ENCODE peak calls at places on chromosome 15, in eight cellular contexts. One of them, this sample, is unnamed.

GRCh38 chr15:92413511-92413910 is 19.8 kb downstream of the ST8SIA2 start:
- DNase-seq in astrocyte: no peak
- DNase-seq in stimulated activated effector memory CD8-positive, alpha-beta T cell treated with anti-CD3 and anti-CD28 coated beads, Interleukin-12 subunit alpha, Interleukin-12 subunit beta, amount 100 ng/mL, for 72 hours: no peak
- DNase-seq in HFFc6: no peak
- DNase-seq in M059J: no peak
- DNase-seq in RWPE1: no peak
- DNase-seq in Daoy: no peak
- DNase-seq in mesenchymal stem cell: no peak
- DNase-seq in this sample: no peak

GRCh38 chr15:73074241-73074640 is 22.0 kb downstream of the NEO1 start:
- DNase-seq in astrocyte: no peak
- DNase-seq in stimulated activated effector memory CD8-positive, alpha-beta T cell treated with anti-CD3 and anti-CD28 coated beads, Interleukin-12 subunit alpha, Interleukin-12 subunit beta, amount 100 ng/mL, for 72 hours: no peak
- DNase-seq in HFFc6: no peak
- DNase-seq in M059J: no peak
- DNase-seq in RWPE1: no peak
- DNase-seq in Daoy: no peak
- DNase-seq in mesenchymal stem cell: no peak
- DNase-seq in this sample: no peak

GRCh38 chr15:22979069-22979698 is 984 bp downstream of the CYFIP1 start:
- DNase-seq in astrocyte: peak
- DNase-seq in stimulated activated effector memory CD8-positive, alpha-beta T cell treated with anti-CD3 and anti-CD28 coated beads, Interleukin-12 subunit alpha, Interleukin-12 subunit beta, amount 100 ng/mL, for 72 hours: peak
- DNase-seq in HFFc6: peak
- DNase-seq in M059J: peak
- DNase-seq in RWPE1: peak
- DNase-seq in Daoy: peak
- DNase-seq in mesenchymal stem cell: peak
- DNase-seq in this sample: peak

GRCh38 chr15:44319385-44319784 is 30.9 kb downstream of the GOLM2 start:
- DNase-seq in astrocyte: no peak
- DNase-seq in stimulated activated effector memory CD8-positive, alpha-beta T cell treated with anti-CD3 and anti-CD28 coated beads, Interleukin-12 subunit alpha, Interleukin-12 subunit beta, amount 100 ng/mL, for 72 hours: no peak
- DNase-seq in HFFc6: no peak
- DNase-seq in M059J: no peak
- DNase-seq in RWPE1: no peak
- DNase-seq in Daoy: no peak
- DNase-seq in mesenchymal stem cell: no peak
- DNase-seq in this sample: no peak

GRCh38 chr15:63256433-63256884 is 20.9 kb upstream of the APH1B start:
- DNase-seq in astrocyte: peak
- DNase-seq in stimulated activated effector memory CD8-positive, alpha-beta T cell treated with anti-CD3 and anti-CD28 coated beads, Interleukin-12 subunit alpha, Interleukin-12 subunit beta, amount 100 ng/mL, for 72 hours: no peak
- DNase-seq in HFFc6: peak
- DNase-seq in M059J: peak
- DNase-seq in RWPE1: peak
- DNase-seq in Daoy: peak
- DNase-seq in mesenchymal stem cell: peak
- DNase-seq in this sample: peak

GRCh38 chr15:56918907-56919707 is 663 bp downstream of the TCF12 start:
- DNase-seq in astrocyte: peak
- DNase-seq in stimulated activated effector memory CD8-positive, alpha-beta T cell treated with anti-CD3 and anti-CD28 coated beads, Interleukin-12 subunit alpha, Interleukin-12 subunit beta, amount 100 ng/mL, for 72 hours: peak
- DNase-seq in HFFc6: peak
- DNase-seq in M059J: peak
- DNase-seq in RWPE1: peak
- DNase-seq in Daoy: peak
- DNase-seq in mesenchymal stem cell: peak
- DNase-seq in this sample: peak

GRCh38 chr15:62742409-62743171 is 300.0 kb upstream of the TPM1 start:
- DNase-seq in astrocyte: peak
- DNase-seq in stimulated activated effector memory CD8-positive, alpha-beta T cell treated with anti-CD3 and anti-CD28 coated beads, Interleukin-12 subunit alpha, Interleukin-12 subunit beta, amount 100 ng/mL, for 72 hours: peak
- DNase-seq in HFFc6: peak
- DNase-seq in M059J: peak
- DNase-seq in RWPE1: peak
- DNase-seq in Daoy: peak
- DNase-seq in mesenchymal stem cell: peak
- DNase-seq in this sample: peak

GRCh38 chr15:83053151-83053550 is 13.9 kb downstream of the BTBD1 start:
- DNase-seq in astrocyte: peak
- DNase-seq in stimulated activated effector memory CD8-positive, alpha-beta T cell treated with anti-CD3 and anti-CD28 coated beads, Interleukin-12 subunit alpha, Interleukin-12 subunit beta, amount 100 ng/mL, for 72 hours: no peak
- DNase-seq in HFFc6: peak
- DNase-seq in M059J: peak
- DNase-seq in RWPE1: no peak
- DNase-seq in Daoy: peak
- DNase-seq in mesenchymal stem cell: peak
- DNase-seq in this sample: peak

GRCh38 chr15:69016021-69016595 is 1.6 kb downstream of the NOX5 start:
- DNase-seq in astrocyte: no peak
- DNase-seq in stimulated activated effector memory CD8-positive, alpha-beta T cell treated with anti-CD3 and anti-CD28 coated beads, Interleukin-12 subunit alpha, Interleukin-12 subunit beta, amount 100 ng/mL, for 72 hours: no peak
- DNase-seq in HFFc6: no peak
- DNase-seq in M059J: no peak
- DNase-seq in RWPE1: no peak
- DNase-seq in Daoy: no peak
- DNase-seq in mesenchymal stem cell: no peak
- DNase-seq in this sample: no peak

GRCh38 chr15:45187894-45188830 is at the start of gene SHF:
- DNase-seq in astrocyte: peak
- DNase-seq in stimulated activated effector memory CD8-positive, alpha-beta T cell treated with anti-CD3 and anti-CD28 coated beads, Interleukin-12 subunit alpha, Interleukin-12 subunit beta, amount 100 ng/mL, for 72 hours: peak
- DNase-seq in HFFc6: no peak
- DNase-seq in M059J: no peak
- DNase-seq in RWPE1: peak
- DNase-seq in Daoy: peak
- DNase-seq in mesenchymal stem cell: peak
- DNase-seq in this sample: peak

GRCh38 chr15:74127954-74128784 is 2.2 kb upstream of the ISLR2 start:
- DNase-seq in astrocyte: no peak
- DNase-seq in stimulated activated effector memory CD8-positive, alpha-beta T cell treated with anti-CD3 and anti-CD28 coated beads, Interleukin-12 subunit alpha, Interleukin-12 subunit beta, amount 100 ng/mL, for 72 hours: no peak
- DNase-seq in HFFc6: no peak
- DNase-seq in M059J: peak
- DNase-seq in RWPE1: no peak
- DNase-seq in Daoy: no peak
- DNase-seq in mesenchymal stem cell: no peak
- DNase-seq in this sample: peak

GRCh38 chr15:70251246-70251990 is 153.7 kb upstream of the TLE3 start:
- DNase-seq in astrocyte: no peak
- DNase-seq in stimulated activated effector memory CD8-positive, alpha-beta T cell treated with anti-CD3 and anti-CD28 coated beads, Interleukin-12 subunit alpha, Interleukin-12 subunit beta, amount 100 ng/mL, for 72 hours: no peak
- DNase-seq in HFFc6: no peak
- DNase-seq in M059J: no peak
- DNase-seq in RWPE1: no peak
- DNase-seq in Daoy: no peak
- DNase-seq in mesenchymal stem cell: no peak
- DNase-seq in this sample: no peak

GRCh38 chr15:22850055-22850454 is 11.6 kb downstream of the NIPA2 start:
- DNase-seq in astrocyte: peak
- DNase-seq in stimulated activated effector memory CD8-positive, alpha-beta T cell treated with anti-CD3 and anti-CD28 coated beads, Interleukin-12 subunit alpha, Interleukin-12 subunit beta, amount 100 ng/mL, for 72 hours: no peak
- DNase-seq in HFFc6: peak
- DNase-seq in M059J: no peak
- DNase-seq in RWPE1: no peak
- DNase-seq in Daoy: no peak
- DNase-seq in mesenchymal stem cell: peak
- DNase-seq in this sample: peak

GRCh38 chr15:57156210-57156887 is 220.0 kb upstream of the CGNL1 start:
- DNase-seq in astrocyte: peak
- DNase-seq in stimulated activated effector memory CD8-positive, alpha-beta T cell treated with anti-CD3 and anti-CD28 coated beads, Interleukin-12 subunit alpha, Interleukin-12 subunit beta, amount 100 ng/mL, for 72 hours: no peak
- DNase-seq in HFFc6: no peak
- DNase-seq in M059J: no peak
- DNase-seq in RWPE1: no peak
- DNase-seq in Daoy: no peak
- DNase-seq in mesenchymal stem cell: no peak
- DNase-seq in this sample: no peak

GRCh38 chr15:68369931-68370767 is 61.8 kb downstream of the ITGA11 start:
- DNase-seq in astrocyte: no peak
- DNase-seq in stimulated activated effector memory CD8-positive, alpha-beta T cell treated with anti-CD3 and anti-CD28 coated beads, Interleukin-12 subunit alpha, Interleukin-12 subunit beta, amount 100 ng/mL, for 72 hours: no peak
- DNase-seq in HFFc6: no peak
- DNase-seq in M059J: no peak
- DNase-seq in RWPE1: no peak
- DNase-seq in Daoy: no peak
- DNase-seq in mesenchymal stem cell: no peak
- DNase-seq in this sample: no peak

GRCh38 chr15:27070816-27071215 is 99.8 kb downstream of the GABRG3 start:
- DNase-seq in astrocyte: no peak
- DNase-seq in stimulated activated effector memory CD8-positive, alpha-beta T cell treated with anti-CD3 and anti-CD28 coated beads, Interleukin-12 subunit alpha, Interleukin-12 subunit beta, amount 100 ng/mL, for 72 hours: no peak
- DNase-seq in HFFc6: no peak
- DNase-seq in M059J: no peak
- DNase-seq in RWPE1: no peak
- DNase-seq in Daoy: no peak
- DNase-seq in mesenchymal stem cell: no peak
- DNase-seq in this sample: no peak

GRCh38 chr15:84872009-84872900 is 12.2 kb upstream of the SLC28A1 start:
- DNase-seq in astrocyte: peak
- DNase-seq in stimulated activated effector memory CD8-positive, alpha-beta T cell treated with anti-CD3 and anti-CD28 coated beads, Interleukin-12 subunit alpha, Interleukin-12 subunit beta, amount 100 ng/mL, for 72 hours: no peak
- DNase-seq in HFFc6: no peak
- DNase-seq in M059J: peak
- DNase-seq in RWPE1: no peak
- DNase-seq in Daoy: no peak
- DNase-seq in mesenchymal stem cell: no peak
- DNase-seq in this sample: peak

GRCh38 chr15:41870689-41871081 is 23.2 kb downstream of the SPTBN5 start:
- DNase-seq in astrocyte: peak
- DNase-seq in stimulated activated effector memory CD8-positive, alpha-beta T cell treated with anti-CD3 and anti-CD28 coated beads, Interleukin-12 subunit alpha, Interleukin-12 subunit beta, amount 100 ng/mL, for 72 hours: peak
- DNase-seq in HFFc6: peak
- DNase-seq in M059J: peak
- DNase-seq in RWPE1: peak
- DNase-seq in Daoy: peak
- DNase-seq in mesenchymal stem cell: peak
- DNase-seq in this sample: peak

GRCh38 chr15:67595572-67595971 is 53.1 kb downstream of the MAP2K5 start:
- DNase-seq in astrocyte: no peak
- DNase-seq in stimulated activated effector memory CD8-positive, alpha-beta T cell treated with anti-CD3 and anti-CD28 coated beads, Interleukin-12 subunit alpha, Interleukin-12 subunit beta, amount 100 ng/mL, for 72 hours: no peak
- DNase-seq in HFFc6: no peak
- DNase-seq in M059J: no peak
- DNase-seq in RWPE1: no peak
- DNase-seq in Daoy: no peak
- DNase-seq in mesenchymal stem cell: no peak
- DNase-seq in this sample: no peak

GRCh38 chr15:46309914-46310313 is 675.1 kb downstream of the SQOR start:
- DNase-seq in astrocyte: no peak
- DNase-seq in stimulated activated effector memory CD8-positive, alpha-beta T cell treated with anti-CD3 and anti-CD28 coated beads, Interleukin-12 subunit alpha, Interleukin-12 subunit beta, amount 100 ng/mL, for 72 hours: no peak
- DNase-seq in HFFc6: no peak
- DNase-seq in M059J: no peak
- DNase-seq in RWPE1: no peak
- DNase-seq in Daoy: no peak
- DNase-seq in mesenchymal stem cell: no peak
- DNase-seq in this sample: no peak

GRCh38 chr15:26711445-26711844 is 61.4 kb downstream of the GABRB3 start:
- DNase-seq in astrocyte: no peak
- DNase-seq in stimulated activated effector memory CD8-positive, alpha-beta T cell treated with anti-CD3 and anti-CD28 coated beads, Interleukin-12 subunit alpha, Interleukin-12 subunit beta, amount 100 ng/mL, for 72 hours: no peak
- DNase-seq in HFFc6: no peak
- DNase-seq in M059J: no peak
- DNase-seq in RWPE1: no peak
- DNase-seq in Daoy: peak
- DNase-seq in mesenchymal stem cell: no peak
- DNase-seq in this sample: no peak

GRCh38 chr15:70741107-70741511 is 22.2 kb downstream of the UACA start:
- DNase-seq in astrocyte: peak
- DNase-seq in stimulated activated effector memory CD8-positive, alpha-beta T cell treated with anti-CD3 and anti-CD28 coated beads, Interleukin-12 subunit alpha, Interleukin-12 subunit beta, amount 100 ng/mL, for 72 hours: no peak
- DNase-seq in HFFc6: peak
- DNase-seq in M059J: peak
- DNase-seq in RWPE1: peak
- DNase-seq in Daoy: peak
- DNase-seq in mesenchymal stem cell: peak
- DNase-seq in this sample: peak

GRCh38 chr15:81297580-81298575 is 26.1 kb downstream of the STARD5 start:
- DNase-seq in astrocyte: no peak
- DNase-seq in stimulated activated effector memory CD8-positive, alpha-beta T cell treated with anti-CD3 and anti-CD28 coated beads, Interleukin-12 subunit alpha, Interleukin-12 subunit beta, amount 100 ng/mL, for 72 hours: no peak
- DNase-seq in HFFc6: no peak
- DNase-seq in M059J: no peak
- DNase-seq in RWPE1: no peak
- DNase-seq in Daoy: no peak
- DNase-seq in mesenchymal stem cell: no peak
- DNase-seq in this sample: no peak

GRCh38 chr15:39925112-39925830 is 5.2 kb upstream of the GPR176 start:
- DNase-seq in astrocyte: peak
- DNase-seq in stimulated activated effector memory CD8-positive, alpha-beta T cell treated with anti-CD3 and anti-CD28 coated beads, Interleukin-12 subunit alpha, Interleukin-12 subunit beta, amount 100 ng/mL, for 72 hours: no peak
- DNase-seq in HFFc6: no peak
- DNase-seq in M059J: peak
- DNase-seq in RWPE1: peak
- DNase-seq in Daoy: peak
- DNase-seq in mesenchymal stem cell: peak
- DNase-seq in this sample: peak

GRCh38 chr15:94036156-94036555 is 195.2 kb upstream of the MCTP2 start:
- DNase-seq in astrocyte: no peak
- DNase-seq in stimulated activated effector memory CD8-positive, alpha-beta T cell treated with anti-CD3 and anti-CD28 coated beads, Interleukin-12 subunit alpha, Interleukin-12 subunit beta, amount 100 ng/mL, for 72 hours: no peak
- DNase-seq in HFFc6: peak
- DNase-seq in M059J: peak
- DNase-seq in RWPE1: no peak
- DNase-seq in Daoy: no peak
- DNase-seq in mesenchymal stem cell: no peak
- DNase-seq in this sample: no peak

GRCh38 chr15:72231847-72232461 is 964 bp upstream of the PKM start:
- DNase-seq in astrocyte: peak
- DNase-seq in stimulated activated effector memory CD8-positive, alpha-beta T cell treated with anti-CD3 and anti-CD28 coated beads, Interleukin-12 subunit alpha, Interleukin-12 subunit beta, amount 100 ng/mL, for 72 hours: no peak
- DNase-seq in HFFc6: peak
- DNase-seq in M059J: peak
- DNase-seq in RWPE1: peak
- DNase-seq in Daoy: peak
- DNase-seq in mesenchymal stem cell: peak
- DNase-seq in this sample: peak

GRCh38 chr15:56978898-56979662 is 60.6 kb downstream of the TCF12 start:
- DNase-seq in astrocyte: peak
- DNase-seq in stimulated activated effector memory CD8-positive, alpha-beta T cell treated with anti-CD3 and anti-CD28 coated beads, Interleukin-12 subunit alpha, Interleukin-12 subunit beta, amount 100 ng/mL, for 72 hours: no peak
- DNase-seq in HFFc6: peak
- DNase-seq in M059J: no peak
- DNase-seq in RWPE1: peak
- DNase-seq in Daoy: no peak
- DNase-seq in mesenchymal stem cell: no peak
- DNase-seq in this sample: peak

GRCh38 chr15:57541805-57542504 is 49.7 kb upstream of the MYZAP start:
- DNase-seq in astrocyte: peak
- DNase-seq in stimulated activated effector memory CD8-positive, alpha-beta T cell treated with anti-CD3 and anti-CD28 coated beads, Interleukin-12 subunit alpha, Interleukin-12 subunit beta, amount 100 ng/mL, for 72 hours: no peak
- DNase-seq in HFFc6: peak
- DNase-seq in M059J: peak
- DNase-seq in RWPE1: peak
- DNase-seq in Daoy: peak
- DNase-seq in mesenchymal stem cell: peak
- DNase-seq in this sample: peak

GRCh38 chr15:72184165-72184811 is 13.3 kb downstream of the GRAMD2A start:
- DNase-seq in astrocyte: peak
- DNase-seq in stimulated activated effector memory CD8-positive, alpha-beta T cell treated with anti-CD3 and anti-CD28 coated beads, Interleukin-12 subunit alpha, Interleukin-12 subunit beta, amount 100 ng/mL, for 72 hours: no peak
- DNase-seq in HFFc6: peak
- DNase-seq in M059J: peak
- DNase-seq in RWPE1: peak
- DNase-seq in Daoy: peak
- DNase-seq in mesenchymal stem cell: peak
- DNase-seq in this sample: no peak

GRCh38 chr15:75884041-75884440 is 19.6 kb upstream of the FBXO22 start:
- DNase-seq in astrocyte: peak
- DNase-seq in stimulated activated effector memory CD8-positive, alpha-beta T cell treated with anti-CD3 and anti-CD28 coated beads, Interleukin-12 subunit alpha, Interleukin-12 subunit beta, amount 100 ng/mL, for 72 hours: no peak
- DNase-seq in HFFc6: peak
- DNase-seq in M059J: no peak
- DNase-seq in RWPE1: no peak
- DNase-seq in Daoy: no peak
- DNase-seq in mesenchymal stem cell: no peak
- DNase-seq in this sample: peak

GRCh38 chr15:81049835-81050234 is 49.1 kb downstream of the TLNRD1 start:
- DNase-seq in astrocyte: no peak
- DNase-seq in stimulated activated effector memory CD8-positive, alpha-beta T cell treated with anti-CD3 and anti-CD28 coated beads, Interleukin-12 subunit alpha, Interleukin-12 subunit beta, amount 100 ng/mL, for 72 hours: no peak
- DNase-seq in HFFc6: no peak
- DNase-seq in M059J: no peak
- DNase-seq in RWPE1: no peak
- DNase-seq in Daoy: no peak
- DNase-seq in mesenchymal stem cell: no peak
- DNase-seq in this sample: no peak

GRCh38 chr15:76433798-76434400 is 97.3 kb downstream of the ISL2 start:
- DNase-seq in astrocyte: peak
- DNase-seq in stimulated activated effector memory CD8-positive, alpha-beta T cell treated with anti-CD3 and anti-CD28 coated beads, Interleukin-12 subunit alpha, Interleukin-12 subunit beta, amount 100 ng/mL, for 72 hours: no peak
- DNase-seq in HFFc6: peak
- DNase-seq in M059J: peak
- DNase-seq in RWPE1: peak
- DNase-seq in Daoy: no peak
- DNase-seq in mesenchymal stem cell: no peak
- DNase-seq in this sample: peak

GRCh38 chr15:28998511-28998910 is 112.7 kb downstream of the APBA2 start:
- DNase-seq in astrocyte: no peak
- DNase-seq in stimulated activated effector memory CD8-positive, alpha-beta T cell treated with anti-CD3 and anti-CD28 coated beads, Interleukin-12 subunit alpha, Interleukin-12 subunit beta, amount 100 ng/mL, for 72 hours: no peak
- DNase-seq in HFFc6: no peak
- DNase-seq in M059J: no peak
- DNase-seq in RWPE1: no peak
- DNase-seq in Daoy: no peak
- DNase-seq in mesenchymal stem cell: no peak
- DNase-seq in this sample: no peak

GRCh38 chr15:71080705-71081104 is 34.6 kb upstream of the THSD4 start:
- DNase-seq in astrocyte: peak
- DNase-seq in stimulated activated effector memory CD8-positive, alpha-beta T cell treated with anti-CD3 and anti-CD28 coated beads, Interleukin-12 subunit alpha, Interleukin-12 subunit beta, amount 100 ng/mL, for 72 hours: no peak
- DNase-seq in HFFc6: peak
- DNase-seq in M059J: peak
- DNase-seq in RWPE1: peak
- DNase-seq in Daoy: peak
- DNase-seq in mesenchymal stem cell: peak
- DNase-seq in this sample: peak

This sample was measured in fibroblast of lung.